ENCODE peak calls at places on chromosomes 4 and X, in six cellular contexts. P is M059J, X is GM04504, E is AG08395, U is sciatic nerve, T is Ammon's horn. W is an unnamed sample.

GRCh38 chr4:168637872-168638756 is 141.3 kb downstream of the PALLD start:
- DNase-seq in P (peak; percentile 65), X (peak; percentile 37), E (no peak), U (no peak), T (no peak), W (no peak)

GRCh38 chr4:104491396-104491821 is 3.3 kb downstream of the CXXC4 start:
- DNase-seq in P (peak; percentile 2), X (no peak), E (peak; percentile 13), U (peak; percentile 67), T (peak; percentile 68), W (no peak)

GRCh38 chr4:76067652-76068286 is 6.7 kb upstream of the ART3 start:
- DNase-seq in P (peak; percentile 65), X (peak; percentile 38), E (peak; percentile 82), U (peak; percentile 88), T (peak; percentile 90), W (peak; percentile 66)

GRCh38 chr4:173448919-173449641 is 50.2 kb upstream of the SCRG1 start:
- DNase-seq in P (peak; percentile 1), X (no peak), E (no peak), U (no peak), T (no peak), W (no peak)

GRCh38 chr4:65467280-65467679 is 203.0 kb downstream of the EPHA5 start:
- DNase-seq in P (no peak), X (no peak), E (no peak), U (no peak), T (no peak), W (no peak)

GRCh38 chr4:3476936-3477749 is 14.0 kb downstream of the DOK7 start:
- DNase-seq in P (no peak), X (no peak), E (no peak), U (no peak), T (no peak), W (no peak)

GRCh38 chrX:96575011-96575410 is 109.6 kb upstream of the DIAPH2 start:
- DNase-seq in P (no peak), X (no peak), E (no peak), U (no peak), T (no peak), W (no peak)

GRCh38 chr4:37157403-37158167 is 87.0 kb upstream of the NWD2 start:
- DNase-seq in P (no peak), X (no peak), E (no peak), U (no peak), T (peak; percentile 69), W (no peak)

GRCh38 chr4:87058272-87059073 is 123.7 kb downstream of the AFF1 start:
- DNase-seq in P (peak; percentile 70), X (no peak), E (no peak), U (no peak), T (peak; percentile 74), W (peak; percentile 58)

GRCh38 chrX:14851526-14851925 is 21.3 kb downstream of the FANCB start:
- DNase-seq in P (no peak), X (no peak), E (no peak), U (no peak), T (no peak), W (no peak)

GRCh38 chr4:38612996-38613395 is 51.0 kb upstream of the KLF3 start:
- DNase-seq in P (no peak), X (no peak), E (no peak), U (no peak), T (peak; percentile 13), W (peak; percentile 65)

GRCh38 chrX:118116308-118117068 is at the start of gene KLHL13:
- DNase-seq in P (peak; percentile 36), X (no peak), E (peak; percentile 51), U (peak; percentile 64), T (peak; percentile 33), W (no peak)

GRCh38 chr4:84965558-84966381 is 720 bp downstream of the WDFY3 start:
- DNase-seq in P (peak; percentile 56), X (no peak), E (peak; percentile 46), U (peak; percentile 65), T (peak; percentile 50), W (peak; percentile 16)

GRCh38 chrX:9650091-9650490 is 115.6 kb downstream of the GPR143 start:
- DNase-seq in P (no peak), X (no peak), E (no peak), U (no peak), T (peak; percentile 3), W (no peak)

GRCh38 chr4:38056024-38056685 is 96.0 kb downstream of the PTTG2 start:
- DNase-seq in P (no peak), X (no peak), E (no peak), U (no peak), T (no peak), W (no peak)

GRCh38 chr4:24582235-24582863 is 2.0 kb downstream of the DHX15 start:
- DNase-seq in P (no peak), X (no peak), E (no peak), U (no peak), T (peak; percentile 4), W (no peak)

GRCh38 chrX:150731795-150732194 is 38.6 kb downstream of the MTMR1 start:
- DNase-seq in P (peak; percentile 63), X (peak; percentile 86), E (peak; percentile 88), U (no peak), T (peak; percentile 44), W (peak; percentile 74)

GRCh38 chr4:110042540-110043517 is 130.1 kb downstream of the EGF start:
- DNase-seq in P (no peak), X (no peak), E (no peak), U (no peak), T (no peak), W (no peak)

GRCh38 chr4:69830529-69831269 is 29.2 kb downstream of the SULT1E1 start:
- DNase-seq in P (no peak), X (no peak), E (no peak), U (no peak), T (no peak), W (peak; percentile 78)

GRCh38 chr4:186329372-186329771 is 63.4 kb downstream of the F11 start:
- DNase-seq in P (no peak), X (no peak), E (no peak), U (no peak), T (no peak), W (no peak)

GRCh38 chr4:108118505-108118904 is 50.2 kb downstream of the LEF1 start:
- DNase-seq in P (peak; percentile 69), X (no peak), E (no peak), U (no peak), T (no peak), W (peak; percentile 75)

GRCh38 chr4:815464-816146 is 10.3 kb downstream of the CPLX1 start:
- DNase-seq in P (no peak), X (no peak), E (no peak), U (no peak), T (no peak), W (peak; percentile 61)

GRCh38 chr4:106421441-106422296 is 53.1 kb upstream of the GIMD1 start:
- DNase-seq in P (peak; percentile 60), X (peak; percentile 40), E (peak; percentile 36), U (no peak), T (no peak), W (peak; percentile 48)

GRCh38 chr4:138291431-138291830 is 49.3 kb upstream of the SLC7A11 start:
- DNase-seq in P (no peak), X (no peak), E (no peak), U (no peak), T (no peak), W (no peak)

GRCh38 chrX:118655561-118656246 is 71.7 kb upstream of the IL13RA1 start:
- DNase-seq in P (peak; percentile 87), X (no peak), E (no peak), U (no peak), T (no peak), W (peak; percentile 55)